ENCODE peak calls at places on chromosomes 3 and 15, in nine cellular contexts. V is AG08395, A is HEK293T, P is body of pancreas, O is DMS153, S is T-helper 9 cell, C is left lung, Q is EH, W is PC-3. Z is an unnamed sample.

GRCh38 chr3:41808152-41808551 is 153.8 kb downstream of the ULK4 start:
- DNase-seq in V (peak; percentile 61), A (no peak), P (no peak), O (no peak), S (no peak), C (no peak), Q (peak; percentile 79), W (peak; percentile 73), Z (no peak)

GRCh38 chr3:189056612-189057352 is 115.0 kb upstream of the TPRG1 start:
- DNase-seq in V (no peak), A (no peak), P (no peak), O (no peak), S (no peak), C (no peak), Q (no peak), W (no peak), Z (no peak)

GRCh38 chr3:142888099-142888483 is 792 bp downstream of the PCOLCE2 start:
- DNase-seq in V (peak; percentile 36), A (peak; percentile 84), P (peak; percentile 3), O (no peak), S (no peak), C (no peak), Q (peak; percentile 34), W (peak; percentile 69), Z (peak; percentile 64)

GRCh38 chr3:61233828-61234227 is 17.4 kb downstream of the FHIT start:
- DNase-seq in V (no peak), A (no peak), P (no peak), O (no peak), S (no peak), C (no peak), Q (no peak), W (no peak), Z (no peak)

GRCh38 chr15:66611257-66612053 is 45.7 kb upstream of the LCTL start:
- DNase-seq in V (no peak), A (no peak), P (peak; percentile 92), O (no peak), S (no peak), C (peak; percentile 43), Q (no peak), W (no peak), Z (no peak)

GRCh38 chr15:93141373-93141790 is 52.4 kb upstream of the RGMA start:
- DNase-seq in V (no peak), A (no peak), P (no peak), O (no peak), S (peak; percentile 21), C (no peak), Q (no peak), W (no peak), Z (peak; percentile 35)

GRCh38 chr3:70970136-70970535 is 613.4 kb downstream of the FOXP1 start:
- DNase-seq in V (no peak), A (no peak), P (no peak), O (no peak), S (no peak), C (no peak), Q (no peak), W (no peak), Z (no peak)

GRCh38 chr15:75151214-75152128 is 50.2 kb upstream of the C15orf39 start:
- DNase-seq in V (no peak), A (no peak), P (no peak), O (no peak), S (no peak), C (no peak), Q (no peak), W (no peak), Z (no peak)

GRCh38 chr15:39419651-39420050 is 161.2 kb upstream of the THBS1 start:
- DNase-seq in V (no peak), A (no peak), P (no peak), O (no peak), S (no peak), C (no peak), Q (peak; percentile 54), W (no peak), Z (no peak)

GRCh38 chr3:196341142-196341541 is 3.0 kb upstream of the TM4SF19 start:
- DNase-seq in V (peak; percentile 65), A (no peak), P (peak; percentile 13), O (no peak), S (no peak), C (no peak), Q (peak; percentile 62), W (peak; percentile 70), Z (peak; percentile 89)

GRCh38 chr3:194851254-194851653 is 165.6 kb downstream of the FAM43A start:
- DNase-seq in V (no peak), A (no peak), P (no peak), O (peak; percentile 54), S (no peak), C (no peak), Q (no peak), W (no peak), Z (no peak)

GRCh38 chr3:41997702-41998551 is 36.0 kb upstream of the ULK4 start:
- DNase-seq in V (no peak), A (peak; percentile 26), P (no peak), O (no peak), S (no peak), C (no peak), Q (peak; percentile 25), W (no peak), Z (no peak)

GRCh38 chr3:175329373-175329772 is 470.2 kb downstream of the NAALADL2 start:
- DNase-seq in V (no peak), A (no peak), P (no peak), O (no peak), S (no peak), C (no peak), Q (no peak), W (no peak), Z (no peak)

GRCh38 chr15:74402873-74403589 is 30.7 kb downstream of the SEMA7A start:
- DNase-seq in V (no peak), A (no peak), P (peak; percentile 26), O (no peak), S (no peak), C (no peak), Q (no peak), W (no peak), Z (peak; percentile 86)

GRCh38 chr3:58591496-58592133 is 14.4 kb upstream of the FAM107A start:
- DNase-seq in V (no peak), A (no peak), P (no peak), O (no peak), S (no peak), C (no peak), Q (no peak), W (no peak), Z (no peak)

GRCh38 chr15:74950078-74951000 is 6.2 kb downstream of the RPP25 start:
- DNase-seq in V (peak; percentile 82), A (peak; percentile 82), P (peak; percentile 83), O (peak; percentile 32), S (peak; percentile 72), C (peak; percentile 53), Q (peak; percentile 75), W (peak; percentile 90), Z (peak; percentile 81)

GRCh38 chr3:55483196-55484095 is 3.7 kb downstream of the WNT5A start:
- DNase-seq in V (no peak), A (no peak), P (no peak), O (no peak), S (no peak), C (no peak), Q (peak; percentile 62), W (no peak), Z (no peak)

GRCh38 chr3:148962513-148962912 is 28.8 kb upstream of the GYG1 start:
- DNase-seq in V (peak; percentile 61), A (peak; percentile 30), P (peak; percentile 18), O (no peak), S (no peak), C (no peak), Q (peak; percentile 83), W (peak; percentile 82), Z (peak; percentile 83)

GRCh38 chr15:38389924-38390542 is 63.9 kb upstream of the FAM98B start:
- DNase-seq in V (peak; percentile 49), A (peak; percentile 45), P (peak; percentile 71), O (no peak), S (peak; percentile 44), C (peak; percentile 38), Q (peak; percentile 60), W (peak; percentile 81), Z (peak; percentile 54)

GRCh38 chr3:188370081-188370830 is 216.3 kb downstream of the LPP start:
- DNase-seq in V (no peak), A (no peak), P (no peak), O (no peak), S (no peak), C (no peak), Q (no peak), W (no peak), Z (no peak)

GRCh38 chr15:63405683-63406456 is 24.2 kb upstream of the CA12 start:
- DNase-seq in V (no peak), A (no peak), P (no peak), O (no peak), S (no peak), C (no peak), Q (peak; percentile 13), W (no peak), Z (no peak)

GRCh38 chr15:60916674-60917468 is 312.2 kb downstream of the RORA start:
- DNase-seq in V (peak; percentile 78), A (peak; percentile 66), P (peak; percentile 92), O (peak; percentile 13), S (peak; percentile 81), C (peak; percentile 85), Q (peak; percentile 78), W (peak; percentile 68), Z (peak; percentile 65)

GRCh38 chr15:49817100-49817499 is 196.3 kb downstream of the DTWD1 start:
- DNase-seq in V (no peak), A (no peak), P (no peak), O (no peak), S (no peak), C (no peak), Q (no peak), W (no peak), Z (no peak)

GRCh38 chr3:159057621-159058020 is 255.8 kb downstream of the MFSD1 start:
- DNase-seq in V (no peak), A (no peak), P (no peak), O (no peak), S (no peak), C (no peak), Q (peak; percentile 7), W (peak; percentile 42), Z (no peak)

GRCh38 chr15:66482539-66482938 is 15.0 kb downstream of the SNAPC5 start:
- DNase-seq in V (no peak), A (no peak), P (no peak), O (no peak), S (no peak), C (no peak), Q (no peak), W (no peak), Z (no peak)

GRCh38 chr3:11212301-11212613 is 58.0 kb downstream of the HRH1 start:
- DNase-seq in V (peak; percentile 86), A (no peak), P (no peak), O (no peak), S (no peak), C (no peak), Q (peak; percentile 87), W (peak; percentile 63), Z (no peak)

GRCh38 chr3:184155644-184156521 is 706 bp downstream of the DVL3 start:
- DNase-seq in V (peak; percentile 18), A (peak; percentile 18), P (peak; percentile 36), O (no peak), S (peak; percentile 30), C (no peak), Q (peak; percentile 31), W (peak; percentile 33), Z (peak; percentile 41)

GRCh38 chr3:13414040-13414729 is 5.9 kb downstream of the NUP210 start:
- DNase-seq in V (no peak), A (no peak), P (peak; percentile 60), O (no peak), S (peak; percentile 58), C (peak; percentile 79), Q (no peak), W (peak; percentile 51), Z (peak; percentile 97)

GRCh38 chr3:97970131-97970530 is 2.1 kb downstream of the RIOX2 start:
- DNase-seq in V (no peak), A (no peak), P (no peak), O (no peak), S (no peak), C (no peak), Q (peak; percentile 11), W (no peak), Z (no peak)

GRCh38 chr3:186901135-186901734 is 29.1 kb upstream of the ST6GAL1 start:
- DNase-seq in V (no peak), A (no peak), P (no peak), O (no peak), S (no peak), C (no peak), Q (no peak), W (no peak), Z (no peak)